ENCODE peak calls at places on chromosomes 16 and 17, in four cellular contexts. H, P, A and V are unnamed samples.

GRCh38 chr16:3022208-3022696 is 1.5 kb downstream of the HCFC1R1 start:
- DNase-seq in H (peak), P (peak), A (peak), V (peak)

GRCh38 chr16:56611281-56611833 is 3.0 kb downstream of the MT2A start:
- DNase-seq in H (peak), P (peak), A (peak), V (peak)

GRCh38 chr17:60989439-60989838 is 311.8 kb downstream of the BCAS3 start:
- DNase-seq in H (no peak), P (no peak), A (no peak), V (no peak)

GRCh38 chr16:82201906-82202305 is 31.9 kb upstream of the MPHOSPH6 start:
- DNase-seq in H (no peak), P (no peak), A (no peak), V (no peak)

GRCh38 chr17:74334393-74335039 is 8.5 kb downstream of the KIF19 start:
- DNase-seq in H (no peak), P (no peak), A (peak), V (peak)

GRCh38 chr17:18141210-18141803 is 32.8 kb downstream of the MYO15A start:
- DNase-seq in H (peak), P (no peak), A (peak), V (peak)

GRCh38 chr16:397736-398332 is 835 bp downstream of the NME4 start:
- DNase-seq in H (peak), P (peak), A (peak), V (peak)

GRCh38 chr16:57013268-57013667 is 23.9 kb downstream of the NLRC5 start:
- DNase-seq in H (peak), P (no peak), A (peak), V (peak)

GRCh38 chr17:66416207-66416940 is 114.0 kb downstream of the PRKCA start:
- DNase-seq in H (no peak), P (no peak), A (no peak), V (no peak)